ENCODE peak calls at places on chromosomes 13 and 19, in seven cellular contexts. One of them, this sample, is unnamed.

GRCh38 chr13:24005711-24006281 is 108.5 kb upstream of the C1QTNF9B start:
- DNase-seq in H9: no peak
- DNase-seq in mesendoderm: no peak
- DNase-seq in mesenchymal stem cell: no peak
- DNase-seq in neuronal stem cell: no peak
- DNase-seq in H1: no peak
- DNase-seq in trophoblast cell: no peak
- DNase-seq in this sample: no peak

GRCh38 chr13:113658836-113659235 is 838 bp upstream of the ATP4B start:
- DNase-seq in H9: no peak
- DNase-seq in mesendoderm: no peak
- DNase-seq in mesenchymal stem cell: no peak
- DNase-seq in neuronal stem cell: no peak
- DNase-seq in H1: no peak
- DNase-seq in trophoblast cell: no peak
- DNase-seq in this sample: no peak

GRCh38 chr19:35901055-35901644 is 810 bp upstream of the NFKBID start:
- DNase-seq in H9: no peak
- DNase-seq in mesendoderm: no peak
- DNase-seq in mesenchymal stem cell: peak
- DNase-seq in neuronal stem cell: no peak
- DNase-seq in H1: no peak
- DNase-seq in trophoblast cell: peak
- DNase-seq in this sample: peak

GRCh38 chr13:99655351-99656091 is 154.2 kb downstream of the TM9SF2 start:
- DNase-seq in H9: no peak
- DNase-seq in mesendoderm: peak
- DNase-seq in mesenchymal stem cell: peak
- DNase-seq in neuronal stem cell: no peak
- DNase-seq in H1: no peak
- DNase-seq in trophoblast cell: peak
- DNase-seq in this sample: peak

GRCh38 chr13:25207291-25207690 is 35.2 kb upstream of the AMER2 start:
- DNase-seq in H9: no peak
- DNase-seq in mesendoderm: no peak
- DNase-seq in mesenchymal stem cell: no peak
- DNase-seq in neuronal stem cell: no peak
- DNase-seq in H1: no peak
- DNase-seq in trophoblast cell: no peak
- DNase-seq in this sample: no peak

GRCh38 chr13:112567161-112567862 is 20.6 kb downstream of the TUBGCP3 start:
- DNase-seq in H9: no peak
- DNase-seq in mesendoderm: no peak
- DNase-seq in mesenchymal stem cell: peak
- DNase-seq in neuronal stem cell: no peak
- DNase-seq in H1: no peak
- DNase-seq in trophoblast cell: no peak
- DNase-seq in this sample: peak

GRCh38 chr13:22837980-22838615 is 342.7 kb upstream of the SGCG start:
- DNase-seq in H9: no peak
- DNase-seq in mesendoderm: no peak
- DNase-seq in mesenchymal stem cell: no peak
- DNase-seq in neuronal stem cell: no peak
- DNase-seq in H1: no peak
- DNase-seq in trophoblast cell: no peak
- DNase-seq in this sample: no peak

GRCh38 chr19:54178581-54179261 is 5.8 kb upstream of the TMC4 start:
- DNase-seq in H9: peak
- DNase-seq in mesendoderm: peak
- DNase-seq in mesenchymal stem cell: no peak
- DNase-seq in neuronal stem cell: no peak
- DNase-seq in H1: peak
- DNase-seq in trophoblast cell: peak
- DNase-seq in this sample: no peak

GRCh38 chr13:82747331-82747730 is 1134.9 kb downstream of the SLITRK1 start:
- DNase-seq in H9: no peak
- DNase-seq in mesendoderm: peak
- DNase-seq in mesenchymal stem cell: no peak
- DNase-seq in neuronal stem cell: peak
- DNase-seq in H1: no peak
- DNase-seq in trophoblast cell: no peak
- DNase-seq in this sample: no peak

GRCh38 chr19:15444505-15445226 is 5.1 kb downstream of the WIZ start:
- DNase-seq in H9: no peak
- DNase-seq in mesendoderm: no peak
- DNase-seq in mesenchymal stem cell: no peak
- DNase-seq in neuronal stem cell: no peak
- DNase-seq in H1: no peak
- DNase-seq in trophoblast cell: no peak
- DNase-seq in this sample: no peak

DNA sequence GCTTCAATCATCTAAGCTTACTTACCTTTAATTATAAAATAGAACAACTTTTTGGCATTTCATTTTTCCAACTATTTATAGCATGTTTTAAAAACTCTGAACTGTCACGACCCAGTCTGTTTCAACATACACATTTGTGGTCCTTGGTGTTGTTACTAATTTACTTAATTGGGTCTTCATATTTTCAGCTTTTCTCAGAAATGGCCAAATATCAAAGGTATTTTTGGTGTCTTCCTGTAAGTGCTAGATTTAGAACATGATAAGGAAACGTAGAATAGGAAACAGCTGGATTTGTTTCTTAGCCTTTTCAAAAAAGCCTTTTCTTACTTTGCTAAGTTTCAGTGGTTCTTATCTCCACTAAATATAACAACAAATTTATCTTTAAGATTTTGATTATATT is 11.4 kb downstream of the LPAR6 start:
- DNase-seq in H9: no peak
- DNase-seq in mesendoderm: no peak
- DNase-seq in mesenchymal stem cell: no peak
- DNase-seq in neuronal stem cell: no peak
- DNase-seq in H1: no peak
- DNase-seq in trophoblast cell: no peak
- DNase-seq in this sample: no peak
- H3K23ac ChIP-seq in H9: no peak
- H3K23ac ChIP-seq in mesendoderm: no peak
- H3K23ac ChIP-seq in mesenchymal stem cell: no peak
- H3K23ac ChIP-seq in neuronal stem cell: no peak
- H3K23ac ChIP-seq in H1: no peak
- H3K23ac ChIP-seq in trophoblast cell: no peak
- H3K23ac ChIP-seq in this sample: no peak

DNA sequence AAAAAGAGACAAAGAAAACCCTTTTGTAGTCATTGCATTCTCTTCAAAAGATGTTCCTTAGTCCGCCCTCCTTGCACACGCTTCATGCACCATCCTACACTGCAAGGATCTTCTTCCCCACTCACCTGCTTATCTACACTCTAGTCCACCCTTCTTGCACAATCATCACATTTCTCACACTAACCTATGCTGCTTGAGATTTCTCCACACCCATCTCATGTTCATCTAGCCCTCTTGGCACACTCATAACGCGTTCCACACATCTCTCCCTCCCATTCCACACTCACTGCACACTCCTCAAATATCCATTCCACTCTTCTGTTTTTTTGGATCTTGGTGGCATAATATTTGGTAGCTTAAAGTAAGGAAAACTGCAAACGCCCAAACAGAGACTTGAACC is 22.3 kb upstream of the HNRNPUL1 start:
- DNase-seq in H9: no peak
- DNase-seq in mesendoderm: no peak
- DNase-seq in mesenchymal stem cell: no peak
- DNase-seq in neuronal stem cell: no peak
- DNase-seq in H1: no peak
- DNase-seq in trophoblast cell: no peak
- DNase-seq in this sample: no peak
- H3K23ac ChIP-seq in H9: no peak
- H3K23ac ChIP-seq in mesendoderm: no peak
- H3K23ac ChIP-seq in mesenchymal stem cell: no peak
- H3K23ac ChIP-seq in neuronal stem cell: no peak
- H3K23ac ChIP-seq in H1: no peak
- H3K23ac ChIP-seq in trophoblast cell: no peak
- H3K23ac ChIP-seq in this sample: peak

GRCh38 chr19:1849132-1849474 is 820 bp upstream of the REXO1 start:
- DNase-seq in H9: no peak
- DNase-seq in mesendoderm: no peak
- DNase-seq in mesenchymal stem cell: no peak
- DNase-seq in neuronal stem cell: no peak
- DNase-seq in H1: no peak
- DNase-seq in trophoblast cell: no peak
- DNase-seq in this sample: no peak

GRCh38 chr19:1847684-1848398 is 442 bp downstream of the REXO1 start:
- DNase-seq in H9: no peak
- DNase-seq in mesendoderm: peak
- DNase-seq in mesenchymal stem cell: peak
- DNase-seq in neuronal stem cell: no peak
- DNase-seq in H1: peak
- DNase-seq in trophoblast cell: no peak
- DNase-seq in this sample: peak

GRCh38 chr19:1847348-1847683 is 967 bp downstream of the REXO1 start:
- DNase-seq in H9: no peak
- DNase-seq in mesendoderm: no peak
- DNase-seq in mesenchymal stem cell: no peak
- DNase-seq in neuronal stem cell: no peak
- DNase-seq in H1: no peak
- DNase-seq in trophoblast cell: no peak
- DNase-seq in this sample: no peak

GRCh38 chr19:1849999-1850398 is 1.7 kb upstream of the REXO1 start:
- DNase-seq in H9: no peak
- DNase-seq in mesendoderm: no peak
- DNase-seq in mesenchymal stem cell: no peak
- DNase-seq in neuronal stem cell: no peak
- DNase-seq in H1: no peak
- DNase-seq in trophoblast cell: no peak
- DNase-seq in this sample: no peak

GRCh38 chr19:1848399-1849131 is at the start of gene REXO1:
- DNase-seq in H9: peak
- DNase-seq in mesendoderm: peak
- DNase-seq in mesenchymal stem cell: peak
- DNase-seq in neuronal stem cell: peak
- DNase-seq in H1: peak
- DNase-seq in trophoblast cell: peak
- DNase-seq in this sample: peak
- H3K23ac ChIP-seq in H9: no peak
- H3K23ac ChIP-seq in mesendoderm: no peak
- H3K23ac ChIP-seq in mesenchymal stem cell: no peak
- H3K23ac ChIP-seq in neuronal stem cell: peak
- H3K23ac ChIP-seq in H1: no peak
- H3K23ac ChIP-seq in trophoblast cell: no peak
- H3K23ac ChIP-seq in this sample: peak

GRCh38 chr13:87172166-87172825 is 498.9 kb upstream of the SLITRK5 start:
- DNase-seq in H9: no peak
- DNase-seq in mesendoderm: peak
- DNase-seq in mesenchymal stem cell: peak
- DNase-seq in neuronal stem cell: no peak
- DNase-seq in H1: no peak
- DNase-seq in trophoblast cell: no peak
- DNase-seq in this sample: no peak

GRCh38 chr13:87169337-87169736 is 501.8 kb upstream of the SLITRK5 start:
- DNase-seq in H9: no peak
- DNase-seq in mesendoderm: no peak
- DNase-seq in mesenchymal stem cell: no peak
- DNase-seq in neuronal stem cell: no peak
- DNase-seq in H1: no peak
- DNase-seq in trophoblast cell: no peak
- DNase-seq in this sample: no peak

GRCh38 chr13:87166348-87166747 is 504.8 kb upstream of the SLITRK5 start:
- DNase-seq in H9: no peak
- DNase-seq in mesendoderm: no peak
- DNase-seq in mesenchymal stem cell: no peak
- DNase-seq in neuronal stem cell: no peak
- DNase-seq in H1: no peak
- DNase-seq in trophoblast cell: no peak
- DNase-seq in this sample: no peak

GRCh38 chr13:87168390-87168789 is 502.8 kb upstream of the SLITRK5 start:
- DNase-seq in H9: no peak
- DNase-seq in mesendoderm: no peak
- DNase-seq in mesenchymal stem cell: no peak
- DNase-seq in neuronal stem cell: no peak
- DNase-seq in H1: no peak
- DNase-seq in trophoblast cell: no peak
- DNase-seq in this sample: no peak
- H3K23ac ChIP-seq in H9: no peak
- H3K23ac ChIP-seq in mesendoderm: no peak
- H3K23ac ChIP-seq in mesenchymal stem cell: no peak
- H3K23ac ChIP-seq in neuronal stem cell: no peak
- H3K23ac ChIP-seq in H1: no peak
- H3K23ac ChIP-seq in trophoblast cell: no peak
- H3K23ac ChIP-seq in this sample: no peak

This sample was measured in IMR-90.